ENCODE peak calls at places on chromosomes 13 and 19, in four cellular contexts. S is anterior cingulate cortex, L is NCI-H2081, Q is pancreas. M is an unnamed sample.

GRCh38 chr13:39281539-39282150 is 243.4 kb downstream of the NHLRC3 start:
- DNase-seq in S (no peak), L (no peak), Q (no peak), M (no peak)

GRCh38 chr13:33817513-33817842 is 471 bp upstream of the RFC3 start:
- DNase-seq in S (no peak), L (no peak), Q (no peak), M (no peak)

GRCh38 chr13:32150239-32150638 is 118.7 kb downstream of the FRY start:
- DNase-seq in S (no peak), L (no peak), Q (no peak), M (no peak)

GRCh38 chr19:6588508-6589345 is 2.2 kb downstream of the CD70 start:
- DNase-seq in S (no peak), L (no peak), Q (no peak), M (no peak)

GRCh38 chr19:54521022-54521859 is 18.6 kb downstream of the LAIR2 start:
- DNase-seq in S (no peak), L (no peak), Q (no peak), M (no peak)

GRCh38 chr19:48445606-48446481 is at the start of gene GRWD1:
- DNase-seq in S (peak), L (peak), Q (peak), M (peak)

GRCh38 chr19:31553112-31553843 is 204.0 kb upstream of the TSHZ3 start:
- DNase-seq in S (no peak), L (no peak), Q (no peak), M (no peak)

GRCh38 chr19:16001481-16002312 is 52.9 kb downstream of the OR10H4 start:
- DNase-seq in S (no peak), L (no peak), Q (peak), M (no peak)

GRCh38 chr13:67229438-67230242 is 496 bp downstream of the PCDH9 start:
- DNase-seq in S (no peak), L (no peak), Q (no peak), M (no peak)

GRCh38 chr13:23844132-23844531 is 45.1 kb downstream of the MIPEP start:
- DNase-seq in S (no peak), L (no peak), Q (no peak), M (no peak)

GRCh38 chr13:107202371-107203023 is 634.6 kb upstream of the ARGLU1 start:
- DNase-seq in S (no peak), L (no peak), Q (no peak), M (no peak)

GRCh38 chr19:9132422-9132821 is 5.7 kb upstream of the OR7G3 start:
- DNase-seq in S (no peak), L (no peak), Q (no peak), M (no peak)

GRCh38 chr13:44605711-44606110 is 29.6 kb upstream of the TSC22D1 start:
- DNase-seq in S (no peak), L (no peak), Q (no peak), M (no peak)

GRCh38 chr13:20146381-20146780 is 14.5 kb downstream of the GJA3 start:
- DNase-seq in S (no peak), L (no peak), Q (no peak), M (no peak)

GRCh38 chr19:53520547-53521372 is 17.2 kb upstream of the ZNF331 start:
- DNase-seq in S (peak), L (peak), Q (peak), M (peak)

GRCh38 chr13:51221674-51222509 is at the start of gene FAM124A:
- DNase-seq in S (no peak), L (peak), Q (peak), M (peak)

M was measured in NCI-H1930.